ENCODE peak calls at places on chromosomes 1 and 21, in nine cellular contexts. L, B, Z, P, D, Y, U, N and M are unnamed samples.
A peak's percentile ranks its signal among the peaks of the same experiment; 100 is the strongest.

GRCh38 chr1:68916227-68916853 is 419.5 kb upstream of the DEPDC1 start:
- DNase-seq in L (no peak), B (no peak), Z (peak; percentile 75), P (no peak), D (no peak), Y (no peak), U (no peak), N (no peak), M (peak; percentile 17)

GRCh38 chr1:151822404-151822803 is 9.2 kb downstream of the RORC start:
- DNase-seq in L (no peak), B (no peak), Z (peak; percentile 23), P (peak; percentile 30), D (no peak), Y (no peak), U (peak; percentile 59), N (no peak), M (no peak)

GRCh38 chr1:199264911-199265310 is 626.1 kb downstream of the PTPRC start:
- DNase-seq in L (no peak), B (no peak), Z (no peak), P (no peak), D (no peak), Y (no peak), U (no peak), N (no peak), M (no peak)

GRCh38 chr1:3912809-3913685 is 13.0 kb upstream of the C1orf174 start:
- DNase-seq in L (no peak), B (no peak), Z (no peak), P (no peak), D (no peak), Y (no peak), U (no peak), N (no peak), M (no peak)

GRCh38 chr1:41540886-41541591 is 56.6 kb upstream of the EDN2 start:
- DNase-seq in L (peak; percentile 69), B (no peak), Z (peak; percentile 73), P (no peak), D (no peak), Y (no peak), U (no peak), N (no peak), M (peak; percentile 66)

GRCh38 chr1:194076646-194077045 is 890.2 kb upstream of the B3GALT2 start:
- DNase-seq in L (peak; percentile 2), B (no peak), Z (no peak), P (no peak), D (no peak), Y (no peak), U (no peak), N (no peak), M (no peak)

GRCh38 chr1:240515505-240515904 is 96.5 kb downstream of the GREM2 start:
- DNase-seq in L (no peak), B (no peak), Z (peak; percentile 83), P (no peak), D (no peak), Y (no peak), U (no peak), N (no peak), M (no peak)

GRCh38 chr1:9589144-9589718 is 520 bp downstream of the TMEM201 start:
- DNase-seq in L (no peak), B (no peak), Z (peak; percentile 42), P (peak; percentile 12), D (peak; percentile 45), Y (peak; percentile 14), U (peak; percentile 35), N (no peak), M (no peak)

GRCh38 chr21:38178653-38179503 is 77.9 kb upstream of the KCNJ15 start:
- DNase-seq in L (no peak), B (no peak), Z (peak; percentile 30), P (no peak), D (no peak), Y (no peak), U (no peak), N (no peak), M (no peak)

GRCh38 chr21:29196664-29197052 is 66.2 kb downstream of the MAP3K7CL start:
- DNase-seq in L (no peak), B (no peak), Z (no peak), P (no peak), D (no peak), Y (no peak), U (no peak), N (no peak), M (no peak)

GRCh38 chr1:200162861-200163260 is 135.4 kb downstream of the NR5A2 start:
- DNase-seq in L (no peak), B (no peak), Z (no peak), P (no peak), D (no peak), Y (no peak), U (no peak), N (no peak), M (no peak)

GRCh38 chr1:119968068-119968492 is 71.8 kb upstream of the ADAM30 start:
- DNase-seq in L (no peak), B (peak; percentile 45), Z (peak; percentile 75), P (peak; percentile 20), D (peak; percentile 78), Y (peak; percentile 55), U (peak; percentile 83), N (no peak), M (peak; percentile 49)

GRCh38 chr1:172851077-172851476 is 192.2 kb downstream of the FASLG start:
- DNase-seq in L (no peak), B (no peak), Z (no peak), P (no peak), D (no peak), Y (no peak), U (no peak), N (no peak), M (no peak)

GRCh38 chr1:220113136-220113695 is 19.3 kb downstream of the IARS2 start:
- DNase-seq in L (no peak), B (no peak), Z (peak; percentile 12), P (no peak), D (no peak), Y (peak; percentile 19), U (no peak), N (no peak), M (no peak)

GRCh38 chr1:157272899-157273774 is 134.9 kb upstream of the ETV3 start:
- DNase-seq in L (no peak), B (no peak), Z (no peak), P (no peak), D (no peak), Y (no peak), U (no peak), N (no peak), M (no peak)

GRCh38 chr21:28636988-28637691 is 355.5 kb downstream of the LTN1 start:
- DNase-seq in L (peak; percentile 42), B (no peak), Z (peak; percentile 62), P (no peak), D (no peak), Y (no peak), U (no peak), N (no peak), M (no peak)

GRCh38 chr1:19260211-19261138 is 8.9 kb downstream of the MRTO4 start:
- DNase-seq in L (peak; percentile 57), B (no peak), Z (peak; percentile 71), P (no peak), D (no peak), Y (no peak), U (no peak), N (peak; percentile 41), M (no peak)

GRCh38 chr1:94804442-94804837 is 15.7 kb upstream of the SLC44A3 start:
- DNase-seq in L (no peak), B (no peak), Z (no peak), P (no peak), D (no peak), Y (no peak), U (no peak), N (no peak), M (peak; percentile 34)

GRCh38 chr1:207868252-207868768 is 42.6 kb downstream of the CD34 start:
- DNase-seq in L (no peak), B (no peak), Z (no peak), P (no peak), D (peak; percentile 50), Y (no peak), U (no peak), N (no peak), M (peak; percentile 59)

GRCh38 chr1:235883261-235883927 is 16.7 kb upstream of the LYST start:
- DNase-seq in L (peak; percentile 59), B (peak; percentile 20), Z (peak; percentile 92), P (no peak), D (peak; percentile 47), Y (no peak), U (peak; percentile 59), N (peak; percentile 76), M (peak; percentile 87)

GRCh38 chr1:3313579-3313955 is 140.9 kb upstream of the ARHGEF16 start:
- DNase-seq in L (peak; percentile 41), B (no peak), Z (peak; percentile 91), P (no peak), D (peak; percentile 30), Y (no peak), U (no peak), N (no peak), M (peak; percentile 75)